ENCODE peak calls at places on chromosomes 12 and 14, in nine cellular contexts. G is lower lobe of right lung; V is gastrocnemius medialis; W is GM06990; L is breast epithelium; I is brain microvascular endothelial cell; S is kidney epithelial cell; O is ascending aorta; K is CD4-positive, alpha-beta T cell. C is an unnamed sample.

GRCh38 chr12:105275997-105276760 is 40.2 kb upstream of the APPL2 start:
- DNase-seq in G (no peak), V (no peak), W (no peak), L (no peak), I (no peak), S (no peak), O (no peak), K (no peak), C (no peak)

GRCh38 chr12:13135336-13136178 is 32.1 kb upstream of the GSG1 start:
- DNase-seq in G (peak; percentile 92), V (peak; percentile 55), W (no peak), L (peak; percentile 99), I (peak; percentile 89), S (peak; percentile 89), O (peak; percentile 85), K (no peak), C (no peak)

GRCh38 chr14:31700282-31701074 is 139.3 kb downstream of the NUBPL start:
- DNase-seq in G (no peak), V (no peak), W (no peak), L (no peak), I (no peak), S (no peak), O (no peak), K (no peak), C (no peak)

GRCh38 chr12:117026921-117027250 is 72.3 kb downstream of the TESC start:
- DNase-seq in G (no peak), V (no peak), W (no peak), L (peak; percentile 19), I (no peak), S (no peak), O (peak; percentile 39), K (no peak), C (no peak)

GRCh38 chr12:15602051-15602672 is 187.0 kb downstream of the EPS8 start:
- DNase-seq in G (no peak), V (no peak), W (no peak), L (no peak), I (no peak), S (no peak), O (no peak), K (no peak), C (no peak)

GRCh38 chr12:33771889-33772288 is 250.4 kb upstream of the ALG10 start:
- DNase-seq in G (no peak), V (no peak), W (no peak), L (no peak), I (no peak), S (no peak), O (no peak), K (no peak), C (no peak)

GRCh38 chr12:57770734-57771133 is 1.2 kb downstream of the METTL1 start:
- DNase-seq in G (no peak), V (no peak), W (no peak), L (no peak), I (no peak), S (no peak), O (peak; percentile 60), K (no peak), C (no peak)

GRCh38 chr12:118512669-118513068 is 136.3 kb downstream of the SUDS3 start:
- DNase-seq in G (no peak), V (no peak), W (no peak), L (no peak), I (no peak), S (no peak), O (no peak), K (no peak), C (no peak)

GRCh38 chr14:36515896-36516718 is 3.9 kb downstream of the NKX2-1 start:
- DNase-seq in G (no peak), V (no peak), W (no peak), L (no peak), I (no peak), S (no peak), O (no peak), K (no peak), C (no peak)

GRCh38 chr12:51377099-51377984 is 13.9 kb downstream of the GALNT6 start:
- DNase-seq in G (no peak), V (no peak), W (no peak), L (no peak), I (no peak), S (no peak), O (no peak), K (no peak), C (no peak)

GRCh38 chr14:58501214-58501816 is 73.8 kb downstream of the KIAA0586 start:
- DNase-seq in G (no peak), V (no peak), W (peak; percentile 11), L (no peak), I (peak; percentile 67), S (peak; percentile 44), O (no peak), K (no peak), C (no peak)

GRCh38 chr14:74400919-74401503 is 25.0 kb downstream of the SYNDIG1L start:
- DNase-seq in G (no peak), V (no peak), W (no peak), L (no peak), I (no peak), S (no peak), O (peak; percentile 52), K (no peak), C (no peak)

GRCh38 chr14:51095854-51096823 is 1.2 kb upstream of the TRIM9 start:
- DNase-seq in G (no peak), V (peak; percentile 43), W (no peak), L (no peak), I (peak; percentile 54), S (peak; percentile 54), O (peak; percentile 65), K (no peak), C (peak; percentile 18)

GRCh38 chr12:122721057-122721545 is 4.5 kb upstream of the HCAR3 start:
- DNase-seq in G (no peak), V (no peak), W (peak; percentile 69), L (peak; percentile 58), I (peak; percentile 69), S (no peak), O (no peak), K (no peak), C (no peak)

GRCh38 chr14:75476274-75476995 is 45.8 kb upstream of the BATF start:
- DNase-seq in G (peak; percentile 88), V (peak; percentile 46), W (no peak), L (no peak), I (no peak), S (no peak), O (no peak), K (no peak), C (no peak)

GRCh38 chr14:22822619-22823551 is 6.8 kb upstream of the MRPL52 start:
- DNase-seq in G (peak; percentile 80), V (peak; percentile 45), W (peak; percentile 75), L (peak; percentile 64), I (peak; percentile 71), S (no peak), O (peak; percentile 90), K (peak; percentile 52), C (peak; percentile 83)
- TF ChIP-seq CTCF in G (peak; percentile 88), V (peak; percentile 79), W (peak; percentile 88), L (peak; percentile 83), I (peak; percentile 92), S (peak; percentile 87), O (peak; percentile 68), K (peak; percentile 83), C (peak; percentile 78)

GRCh38 chr12:132260721-132261120 is 68.7 kb downstream of the GALNT9 start:
- DNase-seq in G (no peak), V (no peak), W (no peak), L (no peak), I (no peak), S (no peak), O (no peak), K (no peak), C (no peak)

GRCh38 chr12:132258543-132258942 is 70.8 kb downstream of the GALNT9 start:
- DNase-seq in G (no peak), V (no peak), W (no peak), L (no peak), I (no peak), S (no peak), O (no peak), K (no peak), C (no peak)

GRCh38 chr12:132259364-132259871 is 70.0 kb downstream of the GALNT9 start:
- DNase-seq in G (no peak), V (no peak), W (no peak), L (no peak), I (peak; percentile 73), S (no peak), O (no peak), K (no peak), C (no peak)

GRCh38 chr12:132261328-132262138 is 67.9 kb downstream of the GALNT9 start:
- DNase-seq in G (no peak), V (no peak), W (no peak), L (no peak), I (no peak), S (no peak), O (no peak), K (no peak), C (no peak)

DNA sequence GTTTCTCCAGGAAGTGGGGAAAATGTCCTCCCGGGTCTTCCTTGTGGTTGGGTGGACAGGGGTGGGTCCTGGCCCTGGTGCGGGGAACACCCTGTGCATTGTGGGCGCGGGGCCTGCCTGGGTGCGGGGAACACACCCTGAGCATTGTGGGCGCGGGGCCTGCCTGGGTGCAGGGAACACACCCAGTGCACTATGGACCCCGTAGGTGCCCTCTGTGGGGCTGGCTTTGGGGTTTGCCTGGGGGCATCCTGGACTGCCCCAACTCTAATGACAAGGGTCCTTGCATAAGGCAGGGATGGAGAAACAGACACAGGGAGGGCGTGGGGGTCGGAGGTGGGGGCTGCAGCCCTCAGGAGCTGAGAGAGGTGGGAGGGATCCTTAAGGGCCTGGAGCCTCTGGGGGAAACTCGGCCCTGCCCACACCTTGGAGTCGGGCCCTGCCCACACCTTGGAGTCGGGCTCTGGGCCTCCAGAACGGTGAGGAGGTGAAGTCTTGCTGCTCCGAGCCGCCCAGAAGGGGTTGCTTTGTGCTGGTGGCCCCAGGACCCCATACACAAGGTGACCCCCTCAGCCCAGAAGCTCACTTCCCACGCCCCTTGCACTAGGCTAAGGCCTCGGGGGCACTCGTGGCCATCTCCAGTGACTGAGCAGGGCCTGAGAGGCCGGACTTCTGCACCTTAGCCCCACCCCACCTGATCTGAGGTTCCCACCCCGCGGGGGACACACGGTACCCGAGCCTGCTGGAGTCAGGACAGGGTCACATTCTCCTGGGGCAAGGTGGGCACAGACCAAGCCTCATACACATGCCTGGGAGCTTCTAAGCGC is 69.3 kb downstream of the GALNT9 start:
- DNase-seq in G (no peak), V (no peak), W (no peak), L (no peak), I (no peak), S (no peak), O (no peak), K (no peak), C (no peak)
- TF ChIP-seq CTCF in G (no peak), V (no peak), W (no peak), L (no peak), I (no peak), S (no peak), O (no peak), K (no peak), C (no peak)

GRCh38 chr12:96050139-96050538 is 14.8 kb upstream of the LTA4H start:
- DNase-seq in G (no peak), V (no peak), W (no peak), L (no peak), I (no peak), S (no peak), O (no peak), K (no peak), C (no peak)
- TF ChIP-seq CTCF in G (no peak), V (no peak), W (no peak), L (no peak), I (no peak), S (no peak), O (no peak), K (no peak), C (no peak)

GRCh38 chr12:121697093-121697698 is 15.4 kb upstream of the TMEM120B start:
- DNase-seq in G (no peak), V (no peak), W (no peak), L (no peak), I (no peak), S (no peak), O (no peak), K (no peak), C (no peak)
- TF ChIP-seq CTCF in G (peak; percentile 68), V (peak; percentile 70), W (peak; percentile 24), L (peak; percentile 80), I (no peak), S (no peak), O (peak; percentile 70), K (peak; percentile 81), C (peak; percentile 86)

C was measured in glutamatergic neuron.